ENCODE peak calls at places on chromosomes 13 and 19, in nine cellular contexts. P, K, M, O, L, W, T, B and E are unnamed samples.

GRCh38 chr13:50866817-50867640 is 23.5 kb upstream of the DLEU7 start:
- DNase-seq in M (no peak), L (no peak), K (no peak), O (no peak), P (peak; percentile 35), T (no peak), W (no peak), B (no peak), E (peak; percentile 44)

GRCh38 chr13:75326173-75327131 is 155.5 kb downstream of the TBC1D4 start:
- DNase-seq in O (peak; percentile 44), M (no peak), L (no peak), P (no peak), T (no peak), K (no peak), B (no peak), W (no peak), E (no peak)

GRCh38 chr13:73861136-73861535 is 273.1 kb downstream of the KLF12 start:
- DNase-seq in L (no peak), K (no peak), M (no peak), P (no peak), B (no peak), W (no peak), O (no peak), T (no peak), E (no peak)

GRCh38 chr13:75365724-75366173 is 116.2 kb downstream of the TBC1D4 start:
- DNase-seq in P (peak; percentile 43), B (peak; percentile 21), T (no peak), K (peak; percentile 80), W (no peak), O (peak; percentile 83), M (no peak), L (no peak), E (no peak)

GRCh38 chr13:112032186-112032835 is 34.6 kb upstream of the SOX1 start:
- DNase-seq in M (no peak), K (no peak), W (no peak), O (peak; percentile 4), L (no peak), P (no peak), T (no peak), B (no peak), E (no peak)

GRCh38 chr19:2083174-2083854 is 12.8 kb downstream of the MOB3A start:
- DNase-seq in P (no peak), L (no peak), B (no peak), O (no peak), M (no peak), T (no peak), W (no peak), K (no peak), E (no peak)

GRCh38 chr13:91308299-91308698 is 39.2 kb upstream of the MIR17HG start:
- DNase-seq in O (no peak), B (no peak), K (no peak), L (no peak), M (no peak), P (no peak), T (no peak), W (no peak), E (no peak)

GRCh38 chr19:2236285-2237050 is at the start of the genes PLEKHJ1 and SF3A2:
- DNase-seq in O (peak; percentile 97), W (peak; percentile 93), K (peak; percentile 94), M (peak; percentile 98), L (peak; percentile 88), B (peak; percentile 97), T (peak; percentile 99), P (peak; percentile 86), E (peak; percentile 87)

GRCh38 chr13:60398949-60399589 is 2.0 kb downstream of the TDRD3 start:
- DNase-seq in P (no peak), K (no peak), B (no peak), O (peak; percentile 20), L (no peak), M (no peak), W (peak; percentile 51), T (no peak), E (no peak)

GRCh38 chr13:22883961-22884360 is 296.8 kb upstream of the SGCG start:
- DNase-seq in O (no peak), W (no peak), K (no peak), M (no peak), L (no peak), P (no peak), T (no peak), B (no peak), E (no peak)

GRCh38 chr19:7904074-7905020 is 670 bp downstream of the MAP2K7 start:
- DNase-seq in K (no peak), L (no peak), M (no peak), O (no peak), B (no peak), W (peak; percentile 62), T (no peak), P (no peak), E (no peak)

GRCh38 chr19:7905859-7906258 is 2.2 kb downstream of the MAP2K7 start:
- DNase-seq in O (no peak), T (no peak), P (no peak), L (no peak), W (no peak), M (no peak), B (no peak), K (no peak), E (no peak)

GRCh38 chr19:7907122-7907521 is 3.4 kb downstream of the MAP2K7 start:
- DNase-seq in B (no peak), L (no peak), K (no peak), O (no peak), W (no peak), T (no peak), M (no peak), P (no peak), E (no peak)

GRCh38 chr19:7903244-7904073 is at the start of gene MAP2K7:
- DNase-seq in P (peak; percentile 94), W (peak; percentile 100), L (peak; percentile 99), O (peak; percentile 99), B (peak; percentile 98), M (peak; percentile 100), T (peak; percentile 100), K (peak; percentile 98), E (peak; percentile 99)

DNA sequence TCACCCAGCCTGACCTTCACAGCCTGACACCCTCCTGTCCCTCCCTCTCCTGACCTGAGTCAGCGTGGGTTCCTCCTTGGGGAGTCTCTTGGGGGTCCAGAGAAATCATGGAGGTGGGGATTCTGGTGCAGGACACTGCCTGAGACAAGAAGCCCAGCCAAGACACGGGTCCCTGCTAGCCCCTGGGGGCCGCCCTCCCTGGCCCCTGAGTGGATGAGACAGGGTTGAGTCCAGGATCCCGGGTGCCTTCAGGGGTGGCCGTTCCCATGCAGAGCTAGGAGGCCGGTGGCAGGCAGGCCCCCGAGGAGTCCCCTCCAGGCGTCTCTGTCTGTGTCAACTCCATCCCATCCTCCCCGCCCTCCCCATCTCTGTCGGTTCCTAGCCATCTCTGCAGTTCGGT is 1.6 kb downstream of the MAP2K7 start:
- DNase-seq in M (no peak), P (no peak), W (no peak), K (no peak), B (no peak), L (no peak), O (no peak), T (no peak), E (no peak)
- H3K4me3 ChIP-seq in M (peak overlapping the region; percentile 97), P (peak overlapping the region; percentile 3), W (no peak overlapping the region), K (peak overlapping the region; percentile 72), B (no peak overlapping the region), L (peak overlapping the region; percentile 93), O (peak overlapping the region; percentile 81), T (peak overlapping the region; percentile 64), E (peak overlapping the region; percentile 94)

DNA sequence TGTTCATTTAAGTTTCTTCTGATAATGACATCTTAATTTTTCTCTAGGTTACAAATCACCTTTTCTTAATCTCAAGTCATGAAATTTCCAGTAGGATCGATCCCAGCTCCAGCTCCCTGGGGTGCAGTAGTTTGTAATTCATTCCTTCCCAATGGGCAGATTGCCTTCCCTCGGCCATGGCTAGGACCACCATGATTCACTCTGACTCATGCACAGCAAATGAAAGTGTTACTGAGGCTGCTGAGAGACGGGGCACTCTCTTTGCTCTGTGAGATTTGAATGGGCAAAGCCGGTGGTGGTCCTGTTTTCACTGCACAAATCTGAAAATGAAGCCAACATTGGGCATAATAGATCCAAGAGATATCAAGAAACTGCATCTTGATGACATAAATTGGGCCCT is 202.8 kb upstream of the IRS2 start:
- DNase-seq in P (no peak), O (peak; percentile 85), K (no peak), B (no peak), M (no peak), L (no peak), W (no peak), T (no peak), E (no peak)
- H3K4me3 ChIP-seq in P (no peak overlapping the region), O (no peak overlapping the region), K (no peak overlapping the region), B (no peak overlapping the region), M (no peak overlapping the region), L (no peak overlapping the region), W (no peak overlapping the region), T (no peak overlapping the region), E (no peak overlapping the region)

GRCh38 chr13:82749551-82749950 is 1132.7 kb downstream of the SLITRK1 start:
- DNase-seq in O (peak; percentile 15), P (no peak), T (no peak), L (no peak), W (no peak), K (no peak), B (no peak), M (no peak), E (no peak)
- H3K4me3 ChIP-seq in O (no peak overlapping the region), P (no peak overlapping the region), T (no peak overlapping the region), L (no peak overlapping the region), W (no peak overlapping the region), K (no peak overlapping the region), B (no peak overlapping the region), M (no peak overlapping the region), E (no peak overlapping the region)

GRCh38 chr13:24747248-24748151 is 16.5 kb upstream of the RNF17 start:
- DNase-seq in T (no peak), K (no peak), O (no peak), B (peak; percentile 41), M (peak; percentile 17), L (no peak), W (no peak), P (no peak), E (no peak)

GRCh38 chr13:24745516-24745860 is 18.5 kb upstream of the RNF17 start:
- DNase-seq in M (no peak), K (no peak), T (no peak), P (no peak), L (no peak), W (no peak), O (no peak), B (no peak), E (no peak)

GRCh38 chr13:24745861-24746617 is 17.9 kb upstream of the RNF17 start:
- DNase-seq in O (no peak), T (no peak), B (no peak), M (peak; percentile 24), K (no peak), P (no peak), L (no peak), W (no peak), E (no peak)

GRCh38 chr13:24744247-24744646 is 19.7 kb upstream of the RNF17 start:
- DNase-seq in L (no peak), B (no peak), T (no peak), K (no peak), M (no peak), W (no peak), O (no peak), P (no peak), E (no peak)

DNA sequence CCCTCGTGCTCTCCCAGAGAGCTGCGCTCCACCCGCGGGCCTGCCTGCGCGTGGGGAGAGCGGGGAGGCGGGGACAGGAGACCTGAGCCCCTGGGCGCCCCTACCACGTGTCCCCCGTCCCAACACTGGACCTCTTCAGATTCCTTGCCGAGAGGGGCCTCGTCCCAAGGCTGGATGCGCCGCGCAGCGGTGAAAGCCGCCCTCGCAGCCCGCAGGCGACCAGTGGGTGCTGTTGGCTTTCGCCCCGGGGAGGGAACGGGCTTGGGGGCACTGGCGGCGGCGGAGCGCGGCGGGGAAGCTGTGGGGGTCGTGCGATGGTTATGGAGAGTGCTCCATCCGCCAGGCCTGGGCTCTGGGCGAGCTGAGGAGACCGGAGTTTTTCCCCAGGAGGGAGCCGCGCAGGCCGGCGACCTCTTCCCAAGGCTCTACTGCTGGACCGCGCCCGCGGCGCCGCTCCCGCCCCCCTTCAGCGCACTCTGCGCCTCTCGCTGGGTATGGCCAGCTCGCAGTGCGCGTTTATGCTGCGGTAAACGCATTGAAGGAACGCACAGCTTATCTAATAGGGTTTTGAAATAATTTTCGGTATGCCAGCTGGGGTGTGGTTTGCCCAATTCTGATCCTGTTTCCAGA is 17.2 kb upstream of the RNF17 start:
- DNase-seq in L (no peak), P (no peak), B (peak; percentile 28), K (no peak), T (no peak), M (peak; percentile 46), O (no peak), W (no peak), E (no peak)
- H3K4me3 ChIP-seq in L (peak overlapping the region; percentile 67), P (no peak overlapping the region), B (peak overlapping the region; percentile 52), K (no peak overlapping the region), T (peak overlapping the region; percentile 7), M (no peak overlapping the region), O (no peak overlapping the region), W (no peak overlapping the region), E (no peak overlapping the region)